ENCODE peak calls at places on chromosomes 6 and 20, in six cellular contexts. A is uterus; W is CD4-positive, alpha-beta T cell; J is heart right ventricle; O is mammary epithelial cell; F is cardiac muscle cell. B is an unnamed sample.
A peak's percentile ranks its signal among the peaks of the same experiment; 100 is the strongest.

GRCh38 chr20:49303211-49303610 is 25.4 kb upstream of the ZNFX1 start:
- DNase-seq in W (no peak), F (peak; percentile 77), J (no peak), A (no peak), O (no peak), B (no peak)

GRCh38 chr6:144013486-144013909 is 5.4 kb upstream of the PLAGL1 start:
- DNase-seq in A (peak; percentile 77), J (peak; percentile 75), O (peak; percentile 56), W (peak; percentile 47), F (peak; percentile 88), B (peak; percentile 56)

GRCh38 chr20:63343460-63344150 is 17.5 kb downstream of the CHRNA4 start:
- DNase-seq in J (no peak), O (no peak), F (no peak), A (no peak), W (no peak), B (no peak)

GRCh38 chr6:122845916-122846632 is 57.0 kb downstream of the SMPDL3A start:
- DNase-seq in W (no peak), A (no peak), O (no peak), F (peak; percentile 15), J (no peak), B (no peak)

GRCh38 chr20:24634855-24635254 is 165.4 kb downstream of the SYNDIG1 start:
- DNase-seq in O (peak; percentile 81), A (peak; percentile 30), F (peak; percentile 86), J (no peak), W (no peak), B (peak; percentile 82)

GRCh38 chr6:152368761-152369624 is 268.2 kb downstream of the SYNE1 start:
- DNase-seq in F (peak; percentile 59), O (no peak), J (peak; percentile 59), W (no peak), A (peak; percentile 44), B (no peak)

GRCh38 chr6:33895296-33895695 is 91.5 kb upstream of the MLN start:
- DNase-seq in J (no peak), F (no peak), W (no peak), O (no peak), A (no peak), B (no peak)

GRCh38 chr6:82570083-82570482 is 206.5 kb downstream of the TPBG start:
- DNase-seq in W (no peak), J (no peak), F (no peak), O (no peak), A (no peak), B (no peak)

GRCh38 chr6:12296255-12296573 is 6.1 kb downstream of the EDN1 start:
- DNase-seq in F (peak; percentile 71), A (no peak), W (no peak), J (no peak), O (peak; percentile 75), B (no peak)

GRCh38 chr6:111057074-111057752 is 30.1 kb upstream of the SLC16A10 start:
- DNase-seq in A (no peak), F (peak; percentile 67), O (peak; percentile 37), J (peak; percentile 18), W (peak; percentile 2), B (no peak)

GRCh38 chr6:100726741-100727140 is 154.4 kb downstream of the ASCC3 start:
- DNase-seq in F (peak; percentile 39), J (no peak), A (no peak), W (no peak), O (no peak), B (no peak)

GRCh38 chr6:6775074-6775473 is 186.6 kb downstream of the LY86 start:
- DNase-seq in W (no peak), A (no peak), O (no peak), F (no peak), J (no peak), B (no peak)

GRCh38 chr6:131914234-131914633 is 36.9 kb downstream of the CCN2 start:
- DNase-seq in J (no peak), F (no peak), W (no peak), O (peak; percentile 63), A (no peak), B (no peak)

GRCh38 chr6:122050226-122050755 is 349.2 kb upstream of the HSF2 start:
- DNase-seq in A (no peak), W (no peak), O (no peak), J (no peak), F (no peak), B (no peak)

GRCh38 chr6:168414696-168415095 is 26.3 kb upstream of the SMOC2 start:
- DNase-seq in A (no peak), W (no peak), O (no peak), J (no peak), F (peak; percentile 65), B (no peak)

GRCh38 chr6:44028767-44029166 is 98.5 kb downstream of the MRPL14 start:
- DNase-seq in A (no peak), O (peak; percentile 28), F (peak; percentile 64), J (no peak), W (no peak), B (no peak)

DNA sequence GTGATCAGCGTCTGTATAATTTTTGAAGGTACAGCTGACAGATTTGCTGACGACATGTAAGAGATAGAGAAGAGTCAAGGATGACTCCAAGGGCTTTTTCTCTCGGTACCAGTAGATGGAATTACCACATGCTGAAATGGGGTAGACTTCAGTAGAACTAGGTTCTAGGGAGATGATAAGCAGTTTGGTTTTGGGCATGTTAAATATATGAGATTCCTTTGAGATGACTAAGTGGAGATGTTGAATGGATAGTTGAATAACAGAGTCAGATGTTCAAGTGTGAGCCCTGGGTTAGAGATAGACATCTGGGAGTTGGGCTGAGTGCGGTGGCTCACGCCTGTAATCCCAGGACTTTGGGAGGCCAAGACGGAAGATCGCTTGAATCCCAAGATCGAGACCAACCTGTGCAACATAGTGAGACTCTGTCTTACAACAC is 50.0 kb downstream of the PHF20 start:
- DNase-seq in J (no peak), A (no peak), F (peak; percentile 73), O (peak; percentile 32), W (no peak), B (no peak)
- H3K27ac ChIP-seq in J (no peak overlapping the region), A (peak overlapping the region; percentile 18), F (no peak overlapping the region), O (peak overlapping the region; percentile 1), W (no peak overlapping the region), B (no peak overlapping the region)

GRCh38 chr20:41174373-41174772 is 37.0 kb downstream of the PLCG1 start:
- DNase-seq in F (no peak), A (peak; percentile 14), J (peak; percentile 4), O (no peak), W (no peak), B (no peak)

GRCh38 chr20:41173161-41173721 is 35.9 kb downstream of the PLCG1 start:
- DNase-seq in W (peak; percentile 56), A (peak; percentile 91), J (peak; percentile 89), F (peak; percentile 91), O (peak; percentile 51), B (peak; percentile 88)

GRCh38 chr20:41171736-41172295 is 34.5 kb downstream of the PLCG1 start:
- DNase-seq in O (no peak), J (no peak), W (no peak), A (peak; percentile 14), F (no peak), B (no peak)

GRCh38 chr20:41173791-41174341 is 36.5 kb downstream of the PLCG1 start:
- DNase-seq in A (peak; percentile 20), J (peak; percentile 3), O (no peak), F (no peak), W (no peak), B (no peak)

DNA sequence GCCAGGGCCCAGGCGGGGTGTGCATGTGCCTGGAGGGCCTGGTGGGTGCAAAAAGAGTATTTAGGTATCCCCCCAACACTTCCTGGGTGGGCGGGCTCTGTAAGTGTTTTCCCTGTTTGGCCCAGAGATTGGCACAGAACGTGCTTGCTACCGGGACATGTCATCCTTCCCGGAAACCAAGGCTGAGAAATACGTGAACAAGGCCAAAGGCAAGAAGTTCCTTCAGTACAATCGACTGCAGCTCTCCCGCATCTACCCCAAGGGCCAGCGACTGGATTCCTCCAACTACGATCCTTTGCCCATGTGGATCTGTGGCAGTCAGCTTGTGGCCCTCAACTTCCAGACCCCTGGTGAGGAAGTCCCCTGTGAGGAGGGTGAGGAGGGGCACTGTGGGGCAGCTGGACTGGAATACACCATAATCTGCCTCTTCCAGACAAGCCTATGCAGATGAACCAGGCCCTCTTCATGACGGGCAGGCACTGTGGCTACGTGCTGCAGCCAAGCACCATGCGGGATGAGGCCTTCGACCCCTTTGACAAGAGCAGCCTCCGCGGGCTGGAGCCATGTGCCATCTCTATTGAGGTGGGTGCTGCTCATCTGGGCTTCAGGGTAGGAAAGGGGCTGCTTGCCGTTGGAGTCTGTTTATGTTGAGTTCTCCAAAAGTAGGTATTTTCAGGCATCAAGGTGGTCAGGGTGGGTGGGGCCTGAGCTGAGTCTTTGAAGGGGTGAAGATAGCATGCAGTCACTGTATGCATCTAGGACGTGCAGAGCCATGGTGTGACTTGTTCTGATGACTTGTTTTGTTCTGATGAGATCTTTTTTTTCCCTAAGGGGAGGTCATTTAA is 35.2 kb downstream of the PLCG1 start:
- DNase-seq in J (peak; percentile 14), F (peak; percentile 32), A (peak; percentile 50), O (no peak), W (no peak), B (no peak)
- H3K27ac ChIP-seq in J (peak overlapping the region; percentile 55), F (peak overlapping the region; percentile 5), A (peak overlapping the region; percentile 85), O (no peak overlapping the region), W (no peak overlapping the region), B (peak overlapping the region; percentile 88)

GRCh38 chr6:15574023-15574422 is 88.8 kb downstream of the DTNBP1 start:
- DNase-seq in F (no peak), A (no peak), O (no peak), W (no peak), J (no peak), B (no peak)

GRCh38 chr6:15572296-15573016 is 90.4 kb downstream of the DTNBP1 start:
- DNase-seq in J (no peak), O (no peak), W (no peak), A (no peak), F (no peak), B (no peak)

GRCh38 chr6:15570171-15570570 is 92.7 kb downstream of the DTNBP1 start:
- DNase-seq in O (no peak), A (no peak), F (no peak), W (no peak), J (no peak), B (no peak)

GRCh38 chr6:15573376-15573775 is 89.5 kb downstream of the DTNBP1 start:
- DNase-seq in A (no peak), O (no peak), W (no peak), J (no peak), F (no peak), B (no peak)

GRCh38 chr6:15569035-15569995 is 93.5 kb downstream of the DTNBP1 start:
- DNase-seq in A (no peak), O (no peak), J (no peak), W (no peak), F (peak; percentile 41), B (no peak)
- H3K27ac ChIP-seq in A (no peak overlapping the region), O (no peak overlapping the region), J (no peak overlapping the region), W (no peak overlapping the region), F (peak overlapping the region; percentile 24), B (no peak overlapping the region)

GRCh38 chr6:117448732-117449131 is 23.0 kb upstream of the ROS1 start:
- DNase-seq in F (peak; percentile 96), W (no peak), A (no peak), J (no peak), O (peak; percentile 91), B (no peak)

GRCh38 chr6:117444600-117444999 is 18.9 kb upstream of the ROS1 start:
- DNase-seq in J (no peak), W (no peak), O (peak; percentile 41), F (peak; percentile 76), A (no peak), B (no peak)

GRCh38 chr6:117448011-117448410 is 22.3 kb upstream of the ROS1 start:
- DNase-seq in F (peak; percentile 20), A (no peak), W (no peak), O (no peak), J (no peak), B (no peak)

GRCh38 chr6:117449549-117450439 is 24.1 kb upstream of the ROS1 start:
- DNase-seq in J (peak; percentile 58), A (peak; percentile 53), O (peak; percentile 50), W (peak; percentile 50), F (peak; percentile 89), B (no peak)

GRCh38 chr6:117446851-117447250 is 21.1 kb upstream of the ROS1 start:
- DNase-seq in F (no peak), W (no peak), O (no peak), J (no peak), A (no peak), B (no peak)
- H3K27ac ChIP-seq in F (no peak overlapping the region), W (no peak overlapping the region), O (no peak overlapping the region), J (no peak overlapping the region), A (no peak overlapping the region), B (no peak overlapping the region)